ENCODE peak calls at places on chromosome 1, in five cellular contexts. O is NCI-H1092, H is mucosa of gallbladder, J is transverse colon, C is coronary artery. S is an unnamed sample.

GRCh38 chr1:22043175-22043769 is 9.2 kb upstream of the CDC42 start:
- DNase-seq in O (no peak), H (peak), J (no peak), C (no peak), S (no peak)

GRCh38 chr1:39639333-39640130 is at the start of gene HEYL:
- DNase-seq in O (no peak), H (peak), J (peak), C (peak), S (peak)

GRCh38 chr1:232590742-232591082 is 39.2 kb downstream of the SIPA1L2 start:
- DNase-seq in O (no peak), H (no peak), J (no peak), C (no peak), S (no peak)

GRCh38 chr1:215891673-215892072 is 324.6 kb downstream of the KCTD3 start:
- DNase-seq in O (no peak), H (no peak), J (no peak), C (no peak), S (no peak)

GRCh38 chr1:93814795-93815737 is 63.9 kb downstream of the DNTTIP2 start:
- DNase-seq in O (no peak), H (no peak), J (no peak), C (no peak), S (peak)

GRCh38 chr1:1118893-1119220 is 3.0 kb upstream of the C1orf159 start:
- DNase-seq in O (no peak), H (no peak), J (peak), C (peak), S (no peak)

GRCh38 chr1:152756872-152757271 is 953 bp upstream of the KPRP start:
- DNase-seq in O (no peak), H (no peak), J (no peak), C (no peak), S (no peak)

GRCh38 chr1:224448428-224449017 is 13.9 kb upstream of the WDR26 start:
- DNase-seq in O (no peak), H (no peak), J (no peak), C (no peak), S (no peak)

GRCh38 chr1:69982992-69983391 is 222.4 kb downstream of the LRRC40 start:
- DNase-seq in O (no peak), H (no peak), J (no peak), C (no peak), S (no peak)